ENCODE peak calls at places on chromosomes 12 and 14, in five cellular contexts. One of them, this sample, is unnamed. For H3K9me3, the result is how much of the 10 kb centered on the place peaks cover.

GRCh38 chr14:72801381-72801812 is 92.5 kb downstream of the DPF3 start:
- DNase-seq in PC-3: peak
- DNase-seq in neural progenitor cell: no peak
- DNase-seq in CD4-positive, CD25-positive, alpha-beta regulatory T cell: no peak
- DNase-seq in adrenal gland: no peak
- DNase-seq in this sample: no peak

GRCh38 chr12:92581579-92581978 is 121.2 kb upstream of the PLEKHG7 start:
- DNase-seq in adrenal gland: no peak
- DNase-seq in CD4-positive, CD25-positive, alpha-beta regulatory T cell: no peak
- DNase-seq in PC-3: no peak
- DNase-seq in neural progenitor cell: no peak
- DNase-seq in this sample: no peak

GRCh38 chr12:81610955-81611889 is 147.9 kb downstream of the PPFIA2 start:
- DNase-seq in CD4-positive, CD25-positive, alpha-beta regulatory T cell: no peak
- DNase-seq in neural progenitor cell: peak
- DNase-seq in adrenal gland: no peak
- DNase-seq in PC-3: peak
- DNase-seq in this sample: no peak

GRCh38 chr12:94621662-94622359 is 28.5 kb downstream of the TMCC3 start:
- DNase-seq in PC-3: peak
- DNase-seq in neural progenitor cell: no peak
- DNase-seq in adrenal gland: peak
- DNase-seq in CD4-positive, CD25-positive, alpha-beta regulatory T cell: no peak
- DNase-seq in this sample: no peak

GRCh38 chr12:57027805-57028153 is 11.4 kb upstream of the TAC3 start:
- DNase-seq in adrenal gland: no peak
- DNase-seq in CD4-positive, CD25-positive, alpha-beta regulatory T cell: no peak
- DNase-seq in neural progenitor cell: no peak
- DNase-seq in PC-3: no peak
- DNase-seq in this sample: no peak

GRCh38 chr12:13278249-13278787 is 81.8 kb downstream of the EMP1 start:
- DNase-seq in PC-3: peak
- DNase-seq in neural progenitor cell: peak
- DNase-seq in CD4-positive, CD25-positive, alpha-beta regulatory T cell: peak
- DNase-seq in adrenal gland: peak
- DNase-seq in this sample: peak

GRCh38 chr14:73526036-73526984 is 10.6 kb upstream of the ACOT1 start:
- DNase-seq in adrenal gland: peak
- DNase-seq in CD4-positive, CD25-positive, alpha-beta regulatory T cell: no peak
- DNase-seq in PC-3: peak
- DNase-seq in neural progenitor cell: no peak
- DNase-seq in this sample: peak

GRCh38 chr12:66725031-66725430 is 46.2 kb upstream of the GRIP1 start:
- DNase-seq in PC-3: no peak
- DNase-seq in CD4-positive, CD25-positive, alpha-beta regulatory T cell: no peak
- DNase-seq in adrenal gland: peak
- DNase-seq in neural progenitor cell: no peak
- DNase-seq in this sample: no peak

GRCh38 chr12:111440152-111440551 is 34.4 kb downstream of the SH2B3 start:
- DNase-seq in PC-3: no peak
- DNase-seq in adrenal gland: peak
- DNase-seq in neural progenitor cell: no peak
- DNase-seq in CD4-positive, CD25-positive, alpha-beta regulatory T cell: no peak
- DNase-seq in this sample: no peak

GRCh38 chr14:71408362-71409035 is 501.2 kb downstream of the PCNX1 start:
- DNase-seq in adrenal gland: no peak
- DNase-seq in CD4-positive, CD25-positive, alpha-beta regulatory T cell: no peak
- DNase-seq in PC-3: no peak
- DNase-seq in neural progenitor cell: peak
- DNase-seq in this sample: no peak

GRCh38 chr12:104370989-104371870 is 67.7 kb downstream of the EID3 start:
- DNase-seq in adrenal gland: no peak
- DNase-seq in neural progenitor cell: peak
- DNase-seq in CD4-positive, CD25-positive, alpha-beta regulatory T cell: no peak
- DNase-seq in PC-3: peak
- DNase-seq in this sample: no peak

GRCh38 chr14:20350860-20351259 is 7.4 kb downstream of the PARP2 start:
- DNase-seq in CD4-positive, CD25-positive, alpha-beta regulatory T cell: no peak
- DNase-seq in PC-3: no peak
- DNase-seq in neural progenitor cell: no peak
- DNase-seq in adrenal gland: peak
- DNase-seq in this sample: no peak

GRCh38 chr14:75119056-75119455 is 7.8 kb downstream of the NEK9 start:
- DNase-seq in PC-3: peak
- DNase-seq in neural progenitor cell: no peak
- DNase-seq in adrenal gland: no peak
- DNase-seq in CD4-positive, CD25-positive, alpha-beta regulatory T cell: no peak
- DNase-seq in this sample: no peak

GRCh38 chr12:83123039-83123438 is 436.3 kb downstream of the TMTC2 start:
- DNase-seq in PC-3: no peak
- DNase-seq in adrenal gland: no peak
- DNase-seq in neural progenitor cell: no peak
- DNase-seq in CD4-positive, CD25-positive, alpha-beta regulatory T cell: no peak
- DNase-seq in this sample: no peak

GRCh38 chr14:92656306-92656705 is 92.1 kb downstream of the LGMN start:
- DNase-seq in CD4-positive, CD25-positive, alpha-beta regulatory T cell: no peak
- DNase-seq in adrenal gland: peak
- DNase-seq in neural progenitor cell: no peak
- DNase-seq in PC-3: peak
- DNase-seq in this sample: no peak

GRCh38 chr14:52695481-52696091 is at the start of gene ERO1A:
- DNase-seq in PC-3: peak
- DNase-seq in adrenal gland: peak
- DNase-seq in neural progenitor cell: peak
- DNase-seq in CD4-positive, CD25-positive, alpha-beta regulatory T cell: peak
- DNase-seq in this sample: peak

GRCh38 chr14:75206190-75206589 is 29.8 kb upstream of the TMED10 start:
- DNase-seq in adrenal gland: no peak
- DNase-seq in neural progenitor cell: no peak
- DNase-seq in PC-3: no peak
- DNase-seq in CD4-positive, CD25-positive, alpha-beta regulatory T cell: no peak
- DNase-seq in this sample: no peak

GRCh38 chr12:43063642-43064041 is 474.1 kb upstream of the PRICKLE1 start:
- DNase-seq in CD4-positive, CD25-positive, alpha-beta regulatory T cell: no peak
- DNase-seq in adrenal gland: no peak
- DNase-seq in PC-3: no peak
- DNase-seq in neural progenitor cell: no peak
- DNase-seq in this sample: no peak

GRCh38 chr12:105982022-105982421 is 156.7 kb downstream of the NUAK1 start:
- DNase-seq in adrenal gland: peak
- DNase-seq in neural progenitor cell: no peak
- DNase-seq in CD4-positive, CD25-positive, alpha-beta regulatory T cell: no peak
- DNase-seq in PC-3: no peak
- DNase-seq in this sample: no peak

GRCh38 chr14:98886982-98887381 is 385.0 kb downstream of the BCL11B start:
- DNase-seq in PC-3: no peak
- DNase-seq in adrenal gland: no peak
- DNase-seq in CD4-positive, CD25-positive, alpha-beta regulatory T cell: no peak
- DNase-seq in neural progenitor cell: no peak
- DNase-seq in this sample: no peak

GRCh38 chr14:47366006-47366405 is 309.4 kb downstream of the MDGA2 start:
- DNase-seq in CD4-positive, CD25-positive, alpha-beta regulatory T cell: no peak
- DNase-seq in adrenal gland: no peak
- DNase-seq in PC-3: no peak
- DNase-seq in neural progenitor cell: peak
- DNase-seq in this sample: no peak

GRCh38 chr14:92861856-92862807 is 60.8 kb upstream of the CHGA start:
- DNase-seq in neural progenitor cell: no peak
- DNase-seq in CD4-positive, CD25-positive, alpha-beta regulatory T cell: no peak
- DNase-seq in PC-3: no peak
- DNase-seq in adrenal gland: no peak
- DNase-seq in this sample: no peak

GRCh38 chr12:15650399-15651128 is 138.6 kb downstream of the EPS8 start:
- DNase-seq in CD4-positive, CD25-positive, alpha-beta regulatory T cell: no peak
- DNase-seq in adrenal gland: no peak
- DNase-seq in neural progenitor cell: peak
- DNase-seq in PC-3: no peak
- DNase-seq in this sample: no peak

GRCh38 chr12:4720637-4720995 is 416 bp downstream of the GALNT8 start:
- DNase-seq in PC-3: no peak
- DNase-seq in CD4-positive, CD25-positive, alpha-beta regulatory T cell: no peak
- DNase-seq in adrenal gland: no peak
- DNase-seq in neural progenitor cell: no peak
- DNase-seq in this sample: no peak

GRCh38 chr14:101586531-101587402 is 25.5 kb downstream of the DIO3 start:
- DNase-seq in adrenal gland: no peak
- DNase-seq in neural progenitor cell: no peak
- DNase-seq in PC-3: no peak
- DNase-seq in CD4-positive, CD25-positive, alpha-beta regulatory T cell: no peak
- DNase-seq in this sample: no peak

GRCh38 chr12:96237465-96238077 is 43.4 kb downstream of the ELK3 start:
- DNase-seq in CD4-positive, CD25-positive, alpha-beta regulatory T cell: no peak
- DNase-seq in PC-3: peak
- DNase-seq in neural progenitor cell: no peak
- DNase-seq in adrenal gland: peak
- DNase-seq in this sample: peak

GRCh38 chr14:77155083-77155482 is 13.5 kb upstream of the ZDHHC22 start:
- DNase-seq in PC-3: no peak
- DNase-seq in adrenal gland: no peak
- DNase-seq in CD4-positive, CD25-positive, alpha-beta regulatory T cell: no peak
- DNase-seq in neural progenitor cell: no peak
- DNase-seq in this sample: no peak

GRCh38 chr14:50082784-50083466 is 33.4 kb downstream of the VCPKMT start:
- DNase-seq in CD4-positive, CD25-positive, alpha-beta regulatory T cell: peak
- DNase-seq in neural progenitor cell: no peak
- DNase-seq in adrenal gland: no peak
- DNase-seq in PC-3: no peak
- DNase-seq in this sample: peak

GRCh38 chr12:70272510-70272909 is 29.3 kb downstream of the CNOT2 start:
- DNase-seq in neural progenitor cell: no peak
- DNase-seq in adrenal gland: no peak
- DNase-seq in PC-3: no peak
- DNase-seq in CD4-positive, CD25-positive, alpha-beta regulatory T cell: no peak
- DNase-seq in this sample: no peak

GRCh38 chr14:31622060-31622459 is 60.9 kb downstream of the NUBPL start:
- DNase-seq in adrenal gland: no peak
- DNase-seq in PC-3: no peak
- DNase-seq in CD4-positive, CD25-positive, alpha-beta regulatory T cell: no peak
- DNase-seq in neural progenitor cell: no peak
- DNase-seq in this sample: no peak

DNA sequence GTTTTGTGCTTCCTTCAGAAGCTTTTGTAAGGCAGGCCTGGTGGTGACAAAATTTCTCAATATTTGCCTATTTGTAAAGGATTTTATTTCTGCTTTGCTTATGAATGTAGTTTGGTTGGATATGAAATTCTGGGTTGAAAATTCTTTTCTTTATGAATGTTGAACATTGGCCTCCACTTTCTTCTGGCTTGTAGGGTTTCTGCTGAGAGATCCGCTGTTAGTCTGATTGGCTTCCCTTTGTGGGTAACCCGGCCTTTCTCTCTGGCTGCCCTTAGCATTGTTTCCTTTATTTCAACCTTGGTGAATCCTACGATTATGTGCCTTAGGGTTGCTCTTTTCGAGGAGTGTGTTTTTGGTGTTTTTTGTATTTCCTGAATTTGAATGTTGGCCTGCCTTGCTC is 58.2 kb downstream of the NUBPL start:
- DNase-seq in adrenal gland: no peak
- DNase-seq in neural progenitor cell: no peak
- DNase-seq in CD4-positive, CD25-positive, alpha-beta regulatory T cell: no peak
- DNase-seq in PC-3: no peak
- DNase-seq in this sample: no peak
- H3K9me3 ChIP-seq in adrenal gland: under half
- H3K9me3 ChIP-seq in neural progenitor cell: under half
- H3K9me3 ChIP-seq in CD4-positive, CD25-positive, alpha-beta regulatory T cell: under half
- H3K9me3 ChIP-seq in PC-3: under half
- H3K9me3 ChIP-seq in this sample: under half

DNA sequence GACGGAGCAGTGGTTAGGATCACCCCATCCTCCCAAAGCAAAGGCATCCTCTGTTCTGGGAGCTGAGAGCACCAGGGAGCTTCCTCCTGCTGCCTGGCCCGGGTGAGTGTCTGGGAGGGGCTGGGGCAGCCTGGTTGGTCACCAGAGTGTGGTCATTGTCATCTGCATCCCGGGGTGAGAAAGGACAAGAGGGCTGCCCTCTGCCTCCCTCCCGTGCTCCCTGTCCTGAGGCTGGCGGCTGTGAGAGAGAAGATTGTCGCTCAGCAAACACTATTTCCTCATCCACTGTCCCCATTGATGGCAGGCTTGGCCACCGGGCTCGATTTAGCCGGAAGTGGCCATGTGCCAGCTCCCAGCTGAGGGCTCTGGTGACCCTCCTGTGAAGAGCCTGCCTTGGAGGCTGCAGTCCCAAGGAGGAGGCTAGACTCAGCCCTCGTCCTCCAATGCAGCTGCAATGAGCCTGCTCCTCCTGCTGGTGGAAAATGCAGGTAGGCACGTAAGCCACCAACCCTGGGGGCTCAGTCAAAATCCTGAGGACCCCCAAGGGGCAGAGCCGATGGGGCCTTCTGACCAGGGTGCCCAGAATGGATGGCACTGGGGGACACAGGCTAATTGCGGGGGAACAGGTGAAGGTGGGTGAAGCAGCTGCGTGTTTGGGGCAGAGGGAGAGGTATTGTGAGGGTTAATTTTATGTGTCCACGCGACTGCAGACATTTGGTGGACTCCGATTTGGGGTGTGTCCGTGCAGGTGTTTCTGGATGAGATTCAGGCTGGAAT is 155.7 kb downstream of the KIF26A start:
- DNase-seq in PC-3: peak
- DNase-seq in CD4-positive, CD25-positive, alpha-beta regulatory T cell: no peak
- DNase-seq in neural progenitor cell: peak
- DNase-seq in adrenal gland: peak
- DNase-seq in this sample: no peak
- H3K9me3 ChIP-seq in PC-3: under half
- H3K9me3 ChIP-seq in CD4-positive, CD25-positive, alpha-beta regulatory T cell: under half
- H3K9me3 ChIP-seq in neural progenitor cell: under half
- H3K9me3 ChIP-seq in adrenal gland: under half
- H3K9me3 ChIP-seq in this sample: under half

GRCh38 chr12:46049665-46050064 is 59.3 kb upstream of the SCAF11 start:
- DNase-seq in PC-3: peak
- DNase-seq in neural progenitor cell: no peak
- DNase-seq in CD4-positive, CD25-positive, alpha-beta regulatory T cell: no peak
- DNase-seq in adrenal gland: no peak
- DNase-seq in this sample: no peak
- H3K9me3 ChIP-seq in PC-3: under half
- H3K9me3 ChIP-seq in neural progenitor cell: under half
- H3K9me3 ChIP-seq in CD4-positive, CD25-positive, alpha-beta regulatory T cell: under half
- H3K9me3 ChIP-seq in adrenal gland: under half
- H3K9me3 ChIP-seq in this sample: half or more

DNA sequence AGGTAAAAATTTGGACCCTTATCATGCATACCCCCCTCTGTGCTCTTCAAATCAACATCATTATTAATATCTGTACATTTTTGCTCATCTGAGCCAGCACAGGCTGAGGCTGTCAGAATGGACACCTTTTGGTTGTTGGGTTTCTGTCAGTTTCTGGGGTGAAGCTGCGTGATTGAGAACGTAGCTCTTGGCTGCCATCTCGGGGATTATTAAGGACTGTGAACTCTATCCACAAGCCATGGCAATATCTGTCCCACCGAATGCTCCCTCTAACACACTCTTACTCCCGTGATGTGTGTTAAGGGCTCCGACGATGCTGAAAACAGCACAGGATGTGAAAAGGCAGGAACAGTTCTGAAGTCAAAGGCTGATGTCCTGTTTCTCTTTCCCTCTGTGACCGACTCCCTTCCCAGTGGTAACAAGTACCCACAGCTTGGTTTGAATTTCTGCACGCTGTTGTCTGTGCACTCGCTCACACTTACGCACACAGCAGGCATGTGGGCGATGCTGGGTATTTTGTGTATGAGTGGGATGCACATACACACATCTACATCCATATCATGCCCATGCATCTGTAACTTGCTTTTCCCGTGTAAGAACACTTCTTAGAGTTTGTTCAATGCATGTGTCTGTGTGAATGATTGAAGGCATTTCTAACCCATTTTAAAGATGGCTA is 405.6 kb downstream of the TMEM121 start:
- DNase-seq in PC-3: peak
- DNase-seq in CD4-positive, CD25-positive, alpha-beta regulatory T cell: no peak
- DNase-seq in neural progenitor cell: no peak
- DNase-seq in adrenal gland: no peak
- DNase-seq in this sample: peak
- H3K9me3 ChIP-seq in PC-3: under half
- H3K9me3 ChIP-seq in CD4-positive, CD25-positive, alpha-beta regulatory T cell: under half
- H3K9me3 ChIP-seq in neural progenitor cell: under half
- H3K9me3 ChIP-seq in adrenal gland: under half
- H3K9me3 ChIP-seq in this sample: under half

This sample was measured in stomach.